ENCODE peak calls at places on chromosomes 16 and 17, in nine cellular contexts. K is A673; J is sigmoid colon; Z is RWPE1; D is CD8-positive, alpha-beta T cell; U is breast epithelium; C is SJSA1; T is MM.1S; H is caudate nucleus. Y is an unnamed sample.

GRCh38 chr17:38613981-38614779 is 8.4 kb upstream of the SRCIN1 start:
- DNase-seq in U (no peak), H (no peak), J (peak), C (no peak), K (no peak), Z (no peak), D (no peak), T (no peak), Y (peak)

GRCh38 chr17:57899822-57900221 is 50.0 kb upstream of the MRPS23 start:
- DNase-seq in J (no peak), T (no peak), U (peak), C (no peak), D (no peak), H (no peak), Z (no peak), K (no peak), Y (no peak)

GRCh38 chr16:22816475-22816874 is 2.5 kb downstream of the HS3ST2 start:
- DNase-seq in T (no peak), J (no peak), D (no peak), K (no peak), Z (peak), C (no peak), H (no peak), U (no peak), Y (no peak)

GRCh38 chr17:10733666-10734065 is 3.8 kb upstream of the TMEM220 start:
- DNase-seq in H (no peak), K (no peak), Z (no peak), D (no peak), J (no peak), T (no peak), U (no peak), C (no peak), Y (no peak)

GRCh38 chr16:73433493-73434307 is 385.8 kb upstream of the ZFHX3 start:
- DNase-seq in U (no peak), T (no peak), K (no peak), Z (no peak), D (no peak), H (no peak), C (no peak), J (no peak), Y (no peak)

GRCh38 chr16:30518552-30518951 is 7.8 kb downstream of the ZNF768 start:
- DNase-seq in K (no peak), U (no peak), J (no peak), Z (no peak), D (no peak), C (no peak), T (no peak), H (no peak), Y (no peak)

GRCh38 chr17:50196036-50196435 is 5.4 kb downstream of the COL1A1 start:
- DNase-seq in H (no peak), J (no peak), C (no peak), U (no peak), Z (no peak), T (no peak), K (no peak), D (peak), Y (no peak)

GRCh38 chr16:29849505-29849904 is 13.5 kb downstream of the CDIPT start:
- DNase-seq in H (no peak), Z (no peak), C (no peak), K (peak), T (no peak), J (no peak), U (no peak), D (no peak), Y (no peak)

GRCh38 chr17:36008998-36009665 is 7.8 kb upstream of the CCL15 start:
- DNase-seq in D (no peak), C (no peak), J (no peak), T (peak), U (no peak), Z (no peak), K (peak), H (no peak), Y (peak)

GRCh38 chr16:19555938-19556778 is 655 bp downstream of the VPS35L start:
- DNase-seq in D (no peak), K (peak), U (no peak), Z (no peak), C (peak), T (peak), J (no peak), H (no peak), Y (peak)

GRCh38 chr16:10876799-10877341 is at the start of gene CIITA:
- DNase-seq in U (peak), J (peak), C (no peak), H (no peak), K (peak), Z (peak), T (peak), D (peak), Y (peak)

GRCh38 chr17:66779186-66779585 is 55.7 kb upstream of the CACNG5 start:
- DNase-seq in H (no peak), J (no peak), T (no peak), D (no peak), Z (no peak), U (no peak), K (no peak), C (no peak), Y (no peak)

GRCh38 chr17:80416260-80416939 is 1.4 kb downstream of the ENDOV start:
- DNase-seq in J (no peak), H (no peak), D (no peak), U (no peak), Z (no peak), K (no peak), C (no peak), T (no peak), Y (no peak)

GRCh38 chr16:35533683-35534082 is 2074.3 kb downstream of the TP53TG3F start:
- DNase-seq in J (no peak), U (no peak), K (peak), D (no peak), Z (no peak), C (no peak), H (no peak), T (peak), Y (no peak)

GRCh38 chr17:81309859-81310839 is 15.0 kb upstream of the SLC38A10 start:
- DNase-seq in H (no peak), Z (no peak), J (no peak), U (no peak), C (no peak), T (no peak), K (no peak), D (peak), Y (no peak)

GRCh38 chr17:177155-177554 is 4.3 kb downstream of the DOC2B start:
- DNase-seq in T (no peak), Z (no peak), D (no peak), J (no peak), C (no peak), U (no peak), H (no peak), K (no peak), Y (no peak)

GRCh38 chr17:56913000-56913866 is 616 bp downstream of the TRIM25 start:
- DNase-seq in H (no peak), D (peak), K (no peak), U (peak), J (peak), Z (no peak), T (no peak), C (no peak), Y (peak)

GRCh38 chr16:57226701-57227621 is 18.1 kb upstream of the ARL2BP start:
- DNase-seq in Z (no peak), H (no peak), D (no peak), J (no peak), T (no peak), U (no peak), K (no peak), C (no peak), Y (no peak)

GRCh38 chr17:7556627-7557026 is 1.9 kb upstream of the TNFSF13 start:
- DNase-seq in D (no peak), T (no peak), K (no peak), C (no peak), J (no peak), Z (no peak), U (no peak), H (no peak), Y (no peak)

GRCh38 chr16:15482068-15482747 is 47.8 kb downstream of the BMERB1 start:
- DNase-seq in H (peak), D (no peak), C (peak), U (peak), T (no peak), K (peak), Z (peak), J (peak), Y (no peak)

GRCh38 chr17:48004973-48005372 is 32.6 kb downstream of the COPZ2 start:
- DNase-seq in Z (no peak), D (no peak), K (no peak), J (no peak), U (no peak), T (no peak), C (no peak), H (no peak), Y (no peak)

GRCh38 chr17:48002208-48002919 is 31.5 kb downstream of the CDK5RAP3 start:
- DNase-seq in Z (peak), U (no peak), T (no peak), D (no peak), K (peak), J (no peak), C (peak), H (no peak), Y (peak)

GRCh38 chr17:48002920-48003685 is 32.2 kb downstream of the CDK5RAP3 start:
- DNase-seq in Z (no peak), T (no peak), J (no peak), H (no peak), D (no peak), K (peak), U (no peak), C (no peak), Y (no peak)

GRCh38 chr17:48001187-48001586 is 30.3 kb downstream of the CDK5RAP3 start:
- DNase-seq in H (no peak), C (no peak), J (no peak), Z (no peak), U (no peak), K (peak), D (no peak), T (no peak), Y (no peak)

GRCh38 chr17:48003686-48004120 is 32.8 kb downstream of the CDK5RAP3 start:
- DNase-seq in U (no peak), Z (no peak), T (no peak), K (peak), D (no peak), H (no peak), J (no peak), C (no peak), Y (no peak)
- H3K27ac ChIP-seq in U (peak), Z (peak), T (no peak), K (peak), D (no peak), H (peak), J (no peak), C (no peak), Y (no peak)

DNA sequence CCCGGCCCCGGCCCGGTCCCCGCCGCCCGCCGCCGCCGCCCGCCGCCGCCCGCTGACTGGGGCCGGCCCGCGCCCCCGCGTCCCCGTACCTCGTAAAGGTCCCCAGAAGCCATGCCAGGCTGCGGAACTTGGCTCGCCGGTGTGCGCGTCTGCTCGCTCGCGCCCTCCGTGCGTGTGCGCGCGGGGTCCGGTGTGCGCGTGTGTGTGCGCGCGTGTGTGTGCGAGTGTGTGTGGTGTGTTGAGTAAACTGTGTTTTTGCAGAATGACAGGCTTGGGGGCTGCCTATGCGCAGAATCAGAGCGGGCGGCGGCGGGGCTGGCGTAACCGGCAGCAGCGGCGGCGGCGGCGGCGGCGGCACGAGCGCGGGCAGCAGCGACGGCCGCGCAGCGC is 342 bp downstream of the CDYL2 start:
- DNase-seq in D (peak), J (no peak), T (peak), K (peak), H (peak), C (peak), Z (no peak), U (no peak), Y (peak)
- H3K27ac ChIP-seq in D (no peak), J (no peak), T (no peak), K (no peak), H (peak), C (no peak), Z (no peak), U (peak), Y (no peak)

GRCh38 chr17:62856594-62856993 is 48.5 kb upstream of the MARCHF10 start:
- DNase-seq in H (no peak), K (no peak), T (no peak), Z (no peak), J (no peak), U (no peak), D (no peak), C (no peak), Y (no peak)
- H3K27ac ChIP-seq in H (peak), K (no peak), T (no peak), Z (no peak), J (no peak), U (no peak), D (no peak), C (no peak), Y (no peak)

DNA sequence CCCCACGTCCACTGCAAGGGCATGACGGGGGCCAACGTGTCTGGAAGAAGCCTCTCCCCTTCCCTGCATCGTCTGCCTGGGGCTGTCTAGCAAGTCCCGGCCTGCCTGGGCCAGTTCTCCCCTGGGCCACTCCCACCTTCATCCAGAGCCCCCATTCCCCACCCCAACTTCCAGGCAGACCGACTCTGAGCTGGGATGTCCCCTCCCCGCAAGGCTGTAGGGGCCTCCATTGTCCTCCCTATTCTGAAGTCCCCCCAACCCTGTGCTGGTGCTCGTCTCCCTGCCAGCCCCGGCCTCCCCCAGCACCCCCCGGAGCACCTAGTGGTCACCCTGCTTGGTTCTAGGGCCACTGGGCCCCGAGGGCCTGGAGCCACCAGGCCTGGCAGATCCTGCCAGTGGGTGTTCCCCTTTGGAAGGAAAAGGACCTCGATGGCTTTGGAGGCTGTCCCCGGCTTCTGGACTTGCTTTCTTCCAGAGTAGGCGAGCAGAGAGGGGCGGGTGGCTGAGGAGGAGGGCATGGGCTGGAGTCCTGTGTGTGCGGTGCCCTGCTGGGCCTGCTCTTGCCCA is 4.8 kb downstream of the GLIS2 start:
- DNase-seq in Z (no peak), K (no peak), T (no peak), H (no peak), D (no peak), J (peak), C (no peak), U (no peak), Y (no peak)
- H3K27ac ChIP-seq in Z (peak), K (no peak), T (no peak), H (no peak), D (no peak), J (peak), C (no peak), U (peak), Y (no peak)

GRCh38 chr16:4682084-4682581 is 11.2 kb upstream of the NUDT16L1 start:
- DNase-seq in D (no peak), Z (no peak), J (no peak), U (no peak), H (no peak), K (no peak), T (no peak), C (no peak), Y (no peak)

GRCh38 chr16:4682616-4683254 is 10.6 kb upstream of the NUDT16L1 start:
- DNase-seq in Z (no peak), J (peak), T (no peak), D (peak), K (peak), U (peak), H (peak), C (no peak), Y (no peak)

GRCh38 chr16:4684763-4685162 is 8.6 kb upstream of the NUDT16L1 start:
- DNase-seq in T (no peak), K (no peak), D (no peak), U (no peak), Z (no peak), H (no peak), J (peak), C (no peak), Y (no peak)

GRCh38 chr16:4684030-4684715 is 9.2 kb upstream of the NUDT16L1 start:
- DNase-seq in C (no peak), Z (no peak), T (no peak), U (no peak), H (no peak), D (no peak), J (peak), K (no peak), Y (no peak)

GRCh38 chr16:4683255-4684029 is 9.9 kb upstream of the NUDT16L1 start:
- DNase-seq in T (no peak), D (no peak), Z (no peak), U (no peak), K (no peak), H (no peak), J (peak), C (no peak), Y (no peak)
- H3K27ac ChIP-seq in T (no peak), D (no peak), Z (peak), U (no peak), K (no peak), H (peak), J (no peak), C (no peak), Y (no peak)

GRCh38 chr17:29584452-29585079 is 4.9 kb downstream of the GIT1 start:
- DNase-seq in C (no peak), U (no peak), Z (no peak), H (peak), D (no peak), K (no peak), T (no peak), J (no peak), Y (no peak)

GRCh38 chr17:29587591-29587990 is 1.9 kb downstream of the GIT1 start:
- DNase-seq in Z (no peak), U (no peak), J (no peak), D (no peak), H (no peak), T (no peak), C (no peak), K (no peak), Y (no peak)

GRCh38 chr17:29586676-29587469 is 2.6 kb downstream of the GIT1 start:
- DNase-seq in C (no peak), J (no peak), D (no peak), H (no peak), K (no peak), Z (no peak), T (no peak), U (no peak), Y (no peak)

GRCh38 chr17:29583324-29584248 is 5.9 kb downstream of the GIT1 start:
- DNase-seq in Z (peak), C (no peak), J (no peak), D (no peak), T (no peak), H (no peak), U (no peak), K (no peak), Y (no peak)

GRCh38 chr17:29585080-29585751 is 4.2 kb downstream of the GIT1 start:
- DNase-seq in U (no peak), D (no peak), H (no peak), Z (no peak), C (no peak), T (no peak), J (no peak), K (no peak), Y (peak)
- H3K27ac ChIP-seq in U (peak), D (no peak), H (peak), Z (peak), C (no peak), T (no peak), J (peak), K (peak), Y (no peak)

DNA sequence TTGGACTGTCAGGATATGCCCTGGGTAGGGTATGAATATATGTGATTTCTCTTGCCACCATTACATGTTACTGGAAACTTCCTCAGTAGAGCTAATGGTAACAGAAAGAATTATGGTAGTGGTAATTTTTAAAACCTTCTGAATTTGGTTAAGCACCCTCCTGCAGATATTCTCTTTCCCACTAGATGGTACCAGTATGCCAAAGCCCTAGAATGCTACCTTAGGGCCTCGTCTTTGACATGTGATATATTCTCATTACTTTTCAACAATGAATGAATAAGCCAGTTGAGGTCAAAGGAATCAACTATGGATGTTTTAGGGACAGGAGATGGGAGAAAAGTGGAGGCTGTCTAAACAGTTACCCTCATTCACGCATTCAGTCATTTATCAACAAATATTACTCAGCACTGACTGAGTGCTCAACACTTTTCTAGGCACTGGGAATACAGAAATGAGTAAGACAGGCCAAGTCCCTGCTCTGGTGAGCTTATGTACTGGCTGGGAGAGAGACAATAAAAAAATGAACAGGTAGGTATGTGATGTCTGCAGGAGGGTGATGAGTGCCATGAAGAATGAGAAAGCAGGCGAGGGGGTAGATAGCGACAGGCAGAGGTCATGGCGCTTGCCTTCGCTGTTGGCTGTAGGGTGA is 14.7 kb downstream of the CDH13 start:
- DNase-seq in T (peak), Z (no peak), H (no peak), J (no peak), C (no peak), U (no peak), D (no peak), K (peak), Y (peak)
- H3K27ac ChIP-seq in T (no peak), Z (no peak), H (no peak), J (no peak), C (no peak), U (no peak), D (no peak), K (no peak), Y (no peak)